ENCODE peak calls at places on chromosomes 6 and 20, in nine cellular contexts. V is activated T-helper 1 cell treated with anti-CD3 and anti-CD28 coated beads, Interleukin-2, amount 50 U/mL, for 16 hours; A is NCI-H446 treated with DMSO at 0.1 percent for 48 hours; L is omental fat pad; F is CD4-positive, CD25-positive, alpha-beta regulatory T cell; Z is KBM-7; O is GM18507; J is left ventricle myocardium inferior; K is nucleus accumbens. Y is an unnamed sample.

GRCh38 chr20:57275813-57276212 is 9.4 kb upstream of the BMP7 start:
- DNase-seq in V (no peak), A (no peak), L (no peak), F (no peak), Z (no peak), O (no peak), J (no peak), K (no peak), Y (no peak)

GRCh38 chr20:20367681-20368413 is at the start of gene INSM1:
- DNase-seq in V (no peak), A (peak), L (no peak), F (no peak), Z (no peak), O (no peak), J (no peak), K (peak), Y (peak)

GRCh38 chr20:37868998-37869861 is 33.7 kb upstream of the VSTM2L start:
- DNase-seq in V (no peak), A (no peak), L (no peak), F (no peak), Z (no peak), O (no peak), J (no peak), K (no peak), Y (peak)

GRCh38 chr20:19254086-19254821 is 41.8 kb downstream of the SLC24A3 start:
- DNase-seq in V (no peak), A (no peak), L (no peak), F (no peak), Z (no peak), O (no peak), J (no peak), K (no peak), Y (no peak)

GRCh38 chr6:99347804-99348203 is 1.7 kb downstream of the FAXC start:
- DNase-seq in V (no peak), A (no peak), L (no peak), F (no peak), Z (no peak), O (no peak), J (no peak), K (no peak), Y (peak)

GRCh38 chr6:52328303-52328662 is 33.7 kb upstream of the PAQR8 start:
- DNase-seq in V (no peak), A (no peak), L (no peak), F (no peak), Z (no peak), O (no peak), J (no peak), K (no peak), Y (no peak)

GRCh38 chr6:41284726-41285125 is 1.8 kb downstream of the TREM1 start:
- DNase-seq in V (no peak), A (no peak), L (no peak), F (no peak), Z (no peak), O (no peak), J (no peak), K (no peak), Y (no peak)

GRCh38 chr6:108653864-108654402 is 93.2 kb downstream of the FOXO3 start:
- DNase-seq in V (no peak), A (no peak), L (no peak), F (no peak), Z (no peak), O (no peak), J (peak), K (no peak), Y (no peak)

GRCh38 chr6:16619777-16620176 is 141.5 kb downstream of the ATXN1 start:
- DNase-seq in V (no peak), A (no peak), L (no peak), F (peak), Z (no peak), O (no peak), J (no peak), K (no peak), Y (no peak)

GRCh38 chr6:43842231-43842794 is 72.3 kb downstream of the VEGFA start:
- DNase-seq in V (no peak), A (no peak), L (no peak), F (no peak), Z (no peak), O (no peak), J (no peak), K (no peak), Y (no peak)

GRCh38 chr6:93194480-93194879 is 224.9 kb downstream of the EPHA7 start:
- DNase-seq in V (no peak), A (no peak), L (no peak), F (no peak), Z (no peak), O (no peak), J (no peak), K (no peak), Y (no peak)

GRCh38 chr6:119322034-119322433 is 27.5 kb downstream of the MAN1A1 start:
- DNase-seq in V (no peak), A (no peak), L (no peak), F (no peak), Z (no peak), O (no peak), J (no peak), K (no peak), Y (no peak)

GRCh38 chr20:43838703-43839060 is 76.0 kb upstream of the TOX2 start:
- DNase-seq in V (no peak), A (no peak), L (no peak), F (peak), Z (no peak), O (no peak), J (no peak), K (no peak), Y (no peak)

GRCh38 chr6:55777461-55777860 is 97.9 kb downstream of the BMP5 start:
- DNase-seq in V (no peak), A (no peak), L (no peak), F (no peak), Z (no peak), O (no peak), J (no peak), K (no peak), Y (no peak)

GRCh38 chr6:107555449-107555848 is 65.5 kb downstream of the SOBP start:
- DNase-seq in V (no peak), A (no peak), L (no peak), F (no peak), Z (no peak), O (no peak), J (no peak), K (no peak), Y (no peak)

GRCh38 chr6:152110878-152111820 is 303.7 kb downstream of the ESR1 start:
- DNase-seq in V (no peak), A (no peak), L (no peak), F (peak), Z (no peak), O (no peak), J (peak), K (no peak), Y (no peak)

GRCh38 chr6:34132486-34133185 is 13.3 kb downstream of the GRM4 start:
- DNase-seq in V (no peak), A (no peak), L (no peak), F (peak), Z (peak), O (no peak), J (no peak), K (peak), Y (peak)

GRCh38 chr20:57901526-57901925 is 191.7 kb upstream of the PMEPA1 start:
- DNase-seq in V (no peak), A (no peak), L (no peak), F (no peak), Z (no peak), O (no peak), J (no peak), K (no peak), Y (no peak)

GRCh38 chr6:50791900-50792508 is 26.7 kb upstream of the TFAP2B start:
- DNase-seq in V (no peak), A (no peak), L (no peak), F (peak), Z (peak), O (peak), J (no peak), K (no peak), Y (peak)

GRCh38 chr6:41546866-41547798 is 951 bp downstream of the FOXP4 start:
- DNase-seq in V (no peak), A (no peak), L (no peak), F (peak), Z (peak), O (no peak), J (peak), K (no peak), Y (peak)

GRCh38 chr6:106927531-106928398 is 46.8 kb downstream of the CD24 start:
- DNase-seq in V (no peak), A (no peak), L (no peak), F (peak), Z (peak), O (no peak), J (peak), K (no peak), Y (peak)

GRCh38 chr6:168280899-168281245 is 38.7 kb downstream of the DACT2 start:
- DNase-seq in V (no peak), A (no peak), L (no peak), F (no peak), Z (no peak), O (no peak), J (no peak), K (no peak), Y (no peak)

GRCh38 chr6:142888461-142888860 is 56.5 kb downstream of the HIVEP2 start:
- DNase-seq in V (no peak), A (no peak), L (no peak), F (no peak), Z (no peak), O (no peak), J (no peak), K (no peak), Y (no peak)

GRCh38 chr6:109296971-109297372 is 85.3 kb downstream of the CD164 start:
- DNase-seq in V (no peak), A (no peak), L (no peak), F (no peak), Z (no peak), O (no peak), J (no peak), K (no peak), Y (no peak)

Y was measured in GM23338.